ENCODE peak calls at places on chromosomes 2 and 18, in ten cellular contexts. One of them, this sample, is unnamed.

GRCh38 chr2:3040066-3040428 is 337.6 kb downstream of the EIPR1 start:
- DNase-seq in COR-L47: no peak
- DNase-seq in effector memory CD8-positive, alpha-beta T cell: no peak
- DNase-seq in left cardiac atrium: no peak
- DNase-seq in B cell: no peak
- DNase-seq in naive B cell: no peak
- DNase-seq in stimulated activated CD4-positive, alpha-beta T cell treated with anti-CD3 and anti-CD28 coated beads, TNF-alpha, amount 100 ng/mL, for 4 hours: no peak
- DNase-seq in SW 1271: no peak
- DNase-seq in AG09319: no peak
- DNase-seq in MV-4-11: no peak
- DNase-seq in this sample: no peak

GRCh38 chr2:231646471-231646870 is 53.8 kb downstream of the TEX44 start:
- DNase-seq in COR-L47: no peak
- DNase-seq in effector memory CD8-positive, alpha-beta T cell: no peak
- DNase-seq in left cardiac atrium: no peak
- DNase-seq in B cell: no peak
- DNase-seq in naive B cell: no peak
- DNase-seq in stimulated activated CD4-positive, alpha-beta T cell treated with anti-CD3 and anti-CD28 coated beads, TNF-alpha, amount 100 ng/mL, for 4 hours: no peak
- DNase-seq in SW 1271: no peak
- DNase-seq in AG09319: no peak
- DNase-seq in MV-4-11: no peak
- DNase-seq in this sample: no peak

GRCh38 chr2:188976545-188977268 is 2.5 kb downstream of the COL3A1 start:
- DNase-seq in COR-L47: no peak
- DNase-seq in effector memory CD8-positive, alpha-beta T cell: no peak
- DNase-seq in left cardiac atrium: no peak
- DNase-seq in B cell: no peak
- DNase-seq in naive B cell: no peak
- DNase-seq in stimulated activated CD4-positive, alpha-beta T cell treated with anti-CD3 and anti-CD28 coated beads, TNF-alpha, amount 100 ng/mL, for 4 hours: no peak
- DNase-seq in SW 1271: no peak
- DNase-seq in AG09319: peak
- DNase-seq in MV-4-11: no peak
- DNase-seq in this sample: no peak

GRCh38 chr2:159738509-159739390 is 26.4 kb downstream of the MARCHF7 start:
- DNase-seq in COR-L47: no peak
- DNase-seq in effector memory CD8-positive, alpha-beta T cell: no peak
- DNase-seq in left cardiac atrium: no peak
- DNase-seq in B cell: no peak
- DNase-seq in naive B cell: no peak
- DNase-seq in stimulated activated CD4-positive, alpha-beta T cell treated with anti-CD3 and anti-CD28 coated beads, TNF-alpha, amount 100 ng/mL, for 4 hours: no peak
- DNase-seq in SW 1271: peak
- DNase-seq in AG09319: no peak
- DNase-seq in MV-4-11: peak
- DNase-seq in this sample: no peak

GRCh38 chr2:237291138-237291792 is 122.7 kb downstream of the COL6A3 start:
- DNase-seq in COR-L47: peak
- DNase-seq in effector memory CD8-positive, alpha-beta T cell: no peak
- DNase-seq in left cardiac atrium: peak
- DNase-seq in B cell: no peak
- DNase-seq in naive B cell: no peak
- DNase-seq in stimulated activated CD4-positive, alpha-beta T cell treated with anti-CD3 and anti-CD28 coated beads, TNF-alpha, amount 100 ng/mL, for 4 hours: peak
- DNase-seq in SW 1271: peak
- DNase-seq in AG09319: peak
- DNase-seq in MV-4-11: peak
- DNase-seq in this sample: no peak

GRCh38 chr2:149733936-149734685 is 146.5 kb upstream of the MMADHC start:
- DNase-seq in COR-L47: no peak
- DNase-seq in effector memory CD8-positive, alpha-beta T cell: no peak
- DNase-seq in left cardiac atrium: no peak
- DNase-seq in B cell: no peak
- DNase-seq in naive B cell: no peak
- DNase-seq in stimulated activated CD4-positive, alpha-beta T cell treated with anti-CD3 and anti-CD28 coated beads, TNF-alpha, amount 100 ng/mL, for 4 hours: no peak
- DNase-seq in SW 1271: peak
- DNase-seq in AG09319: no peak
- DNase-seq in MV-4-11: no peak
- DNase-seq in this sample: no peak

GRCh38 chr2:164840930-164841718 is 499 bp downstream of the COBLL1 start:
- DNase-seq in COR-L47: peak
- DNase-seq in effector memory CD8-positive, alpha-beta T cell: no peak
- DNase-seq in left cardiac atrium: peak
- DNase-seq in B cell: peak
- DNase-seq in naive B cell: peak
- DNase-seq in stimulated activated CD4-positive, alpha-beta T cell treated with anti-CD3 and anti-CD28 coated beads, TNF-alpha, amount 100 ng/mL, for 4 hours: peak
- DNase-seq in SW 1271: peak
- DNase-seq in AG09319: no peak
- DNase-seq in MV-4-11: no peak
- DNase-seq in this sample: no peak

GRCh38 chr2:85601771-85602475 is 575 bp downstream of the TMEM150A start:
- DNase-seq in COR-L47: no peak
- DNase-seq in effector memory CD8-positive, alpha-beta T cell: no peak
- DNase-seq in left cardiac atrium: peak
- DNase-seq in B cell: no peak
- DNase-seq in naive B cell: no peak
- DNase-seq in stimulated activated CD4-positive, alpha-beta T cell treated with anti-CD3 and anti-CD28 coated beads, TNF-alpha, amount 100 ng/mL, for 4 hours: no peak
- DNase-seq in SW 1271: peak
- DNase-seq in AG09319: no peak
- DNase-seq in MV-4-11: no peak
- DNase-seq in this sample: no peak

GRCh38 chr18:67359868-67360838 is 156.4 kb downstream of the DSEL start:
- DNase-seq in COR-L47: no peak
- DNase-seq in effector memory CD8-positive, alpha-beta T cell: peak
- DNase-seq in left cardiac atrium: peak
- DNase-seq in B cell: no peak
- DNase-seq in naive B cell: no peak
- DNase-seq in stimulated activated CD4-positive, alpha-beta T cell treated with anti-CD3 and anti-CD28 coated beads, TNF-alpha, amount 100 ng/mL, for 4 hours: no peak
- DNase-seq in SW 1271: peak
- DNase-seq in AG09319: peak
- DNase-seq in MV-4-11: no peak
- DNase-seq in this sample: no peak

GRCh38 chr18:23059541-23060465 is 75.5 kb upstream of the CABLES1 start:
- DNase-seq in COR-L47: no peak
- DNase-seq in effector memory CD8-positive, alpha-beta T cell: no peak
- DNase-seq in left cardiac atrium: no peak
- DNase-seq in B cell: no peak
- DNase-seq in naive B cell: no peak
- DNase-seq in stimulated activated CD4-positive, alpha-beta T cell treated with anti-CD3 and anti-CD28 coated beads, TNF-alpha, amount 100 ng/mL, for 4 hours: no peak
- DNase-seq in SW 1271: no peak
- DNase-seq in AG09319: no peak
- DNase-seq in MV-4-11: peak
- DNase-seq in this sample: no peak

GRCh38 chr2:184555352-184555751 is 43.0 kb upstream of the ZNF804A start:
- DNase-seq in COR-L47: no peak
- DNase-seq in effector memory CD8-positive, alpha-beta T cell: no peak
- DNase-seq in left cardiac atrium: no peak
- DNase-seq in B cell: no peak
- DNase-seq in naive B cell: no peak
- DNase-seq in stimulated activated CD4-positive, alpha-beta T cell treated with anti-CD3 and anti-CD28 coated beads, TNF-alpha, amount 100 ng/mL, for 4 hours: no peak
- DNase-seq in SW 1271: no peak
- DNase-seq in AG09319: no peak
- DNase-seq in MV-4-11: no peak
- DNase-seq in this sample: no peak

GRCh38 chr18:63763831-63764600 is 11.2 kb upstream of the SERPINB7 start:
- DNase-seq in COR-L47: no peak
- DNase-seq in effector memory CD8-positive, alpha-beta T cell: no peak
- DNase-seq in left cardiac atrium: no peak
- DNase-seq in B cell: no peak
- DNase-seq in naive B cell: no peak
- DNase-seq in stimulated activated CD4-positive, alpha-beta T cell treated with anti-CD3 and anti-CD28 coated beads, TNF-alpha, amount 100 ng/mL, for 4 hours: no peak
- DNase-seq in SW 1271: no peak
- DNase-seq in AG09319: no peak
- DNase-seq in MV-4-11: no peak
- DNase-seq in this sample: no peak

GRCh38 chr18:22332590-22332989 is 85.1 kb downstream of the CTAGE1 start:
- DNase-seq in COR-L47: no peak
- DNase-seq in effector memory CD8-positive, alpha-beta T cell: no peak
- DNase-seq in left cardiac atrium: no peak
- DNase-seq in B cell: no peak
- DNase-seq in naive B cell: no peak
- DNase-seq in stimulated activated CD4-positive, alpha-beta T cell treated with anti-CD3 and anti-CD28 coated beads, TNF-alpha, amount 100 ng/mL, for 4 hours: no peak
- DNase-seq in SW 1271: no peak
- DNase-seq in AG09319: no peak
- DNase-seq in MV-4-11: peak
- DNase-seq in this sample: no peak

GRCh38 chr2:233656443-233656842 is 15.3 kb upstream of the UGT1A9 start:
- DNase-seq in COR-L47: no peak
- DNase-seq in effector memory CD8-positive, alpha-beta T cell: no peak
- DNase-seq in left cardiac atrium: no peak
- DNase-seq in B cell: no peak
- DNase-seq in naive B cell: no peak
- DNase-seq in stimulated activated CD4-positive, alpha-beta T cell treated with anti-CD3 and anti-CD28 coated beads, TNF-alpha, amount 100 ng/mL, for 4 hours: no peak
- DNase-seq in SW 1271: no peak
- DNase-seq in AG09319: no peak
- DNase-seq in MV-4-11: no peak
- DNase-seq in this sample: no peak

GRCh38 chr2:109528811-109529501 is 84.8 kb downstream of the SEPTIN10 start:
- DNase-seq in COR-L47: no peak
- DNase-seq in effector memory CD8-positive, alpha-beta T cell: no peak
- DNase-seq in left cardiac atrium: no peak
- DNase-seq in B cell: no peak
- DNase-seq in naive B cell: no peak
- DNase-seq in stimulated activated CD4-positive, alpha-beta T cell treated with anti-CD3 and anti-CD28 coated beads, TNF-alpha, amount 100 ng/mL, for 4 hours: no peak
- DNase-seq in SW 1271: no peak
- DNase-seq in AG09319: no peak
- DNase-seq in MV-4-11: no peak
- DNase-seq in this sample: no peak

GRCh38 chr2:42639340-42640077 is 71.1 kb downstream of the MTA3 start:
- DNase-seq in COR-L47: no peak
- DNase-seq in effector memory CD8-positive, alpha-beta T cell: no peak
- DNase-seq in left cardiac atrium: no peak
- DNase-seq in B cell: no peak
- DNase-seq in naive B cell: no peak
- DNase-seq in stimulated activated CD4-positive, alpha-beta T cell treated with anti-CD3 and anti-CD28 coated beads, TNF-alpha, amount 100 ng/mL, for 4 hours: no peak
- DNase-seq in SW 1271: no peak
- DNase-seq in AG09319: no peak
- DNase-seq in MV-4-11: peak
- DNase-seq in this sample: no peak

GRCh38 chr2:239013670-239013960 is 165.7 kb downstream of the TWIST2 start:
- DNase-seq in COR-L47: no peak
- DNase-seq in effector memory CD8-positive, alpha-beta T cell: no peak
- DNase-seq in left cardiac atrium: no peak
- DNase-seq in B cell: no peak
- DNase-seq in naive B cell: no peak
- DNase-seq in stimulated activated CD4-positive, alpha-beta T cell treated with anti-CD3 and anti-CD28 coated beads, TNF-alpha, amount 100 ng/mL, for 4 hours: no peak
- DNase-seq in SW 1271: no peak
- DNase-seq in AG09319: no peak
- DNase-seq in MV-4-11: no peak
- DNase-seq in this sample: no peak

GRCh38 chr2:168691221-168691620 is 111.2 kb upstream of the NOSTRIN start:
- DNase-seq in COR-L47: no peak
- DNase-seq in effector memory CD8-positive, alpha-beta T cell: no peak
- DNase-seq in left cardiac atrium: no peak
- DNase-seq in B cell: no peak
- DNase-seq in naive B cell: no peak
- DNase-seq in stimulated activated CD4-positive, alpha-beta T cell treated with anti-CD3 and anti-CD28 coated beads, TNF-alpha, amount 100 ng/mL, for 4 hours: no peak
- DNase-seq in SW 1271: no peak
- DNase-seq in AG09319: no peak
- DNase-seq in MV-4-11: no peak
- DNase-seq in this sample: no peak

This sample was measured in natural killer cell.